ENCODE peak calls at places on chromosomes 3 and 15, in seven cellular contexts. One of them, this sample, is unnamed.
A peak's percentile ranks its signal among the peaks of the same experiment; 100 is the strongest.

GRCh38 chr15:89810837-89811236 is 3.8 kb downstream of the ANPEP start:
- DNase-seq in epithelial cell of esophagus: no peak
- DNase-seq in AG04450: no peak
- DNase-seq in BE2C: no peak
- DNase-seq in A549: no peak
- DNase-seq in HCT116: no peak
- DNase-seq in endodermal cell: no peak
- DNase-seq in this sample: no peak

GRCh38 chr3:149654188-149654601 is 3.6 kb downstream of the WWTR1 start:
- DNase-seq in AG04450: no peak
- DNase-seq in endodermal cell: no peak
- DNase-seq in A549: no peak
- DNase-seq in epithelial cell of esophagus: no peak
- DNase-seq in BE2C: no peak
- DNase-seq in HCT116: no peak
- DNase-seq in this sample: no peak

GRCh38 chr3:57963811-57964346 is 44.3 kb upstream of the FLNB start:
- DNase-seq in AG04450: no peak
- DNase-seq in epithelial cell of esophagus: peak; percentile 68
- DNase-seq in HCT116: no peak
- DNase-seq in BE2C: no peak
- DNase-seq in A549: no peak
- DNase-seq in endodermal cell: no peak
- DNase-seq in this sample: no peak

GRCh38 chr15:66822106-66822505 is 120.1 kb downstream of the SMAD6 start:
- DNase-seq in endodermal cell: peak; percentile 21
- DNase-seq in A549: no peak
- DNase-seq in BE2C: no peak
- DNase-seq in HCT116: no peak
- DNase-seq in epithelial cell of esophagus: no peak
- DNase-seq in AG04450: no peak
- DNase-seq in this sample: no peak

GRCh38 chr3:105907790-105908189 is 39.0 kb upstream of the CBLB start:
- DNase-seq in epithelial cell of esophagus: no peak
- DNase-seq in AG04450: no peak
- DNase-seq in BE2C: no peak
- DNase-seq in HCT116: no peak
- DNase-seq in A549: no peak
- DNase-seq in endodermal cell: no peak
- DNase-seq in this sample: no peak

GRCh38 chr3:10011644-10012043 is 14.6 kb upstream of the FANCD2 start:
- DNase-seq in BE2C: no peak
- DNase-seq in epithelial cell of esophagus: no peak
- DNase-seq in HCT116: no peak
- DNase-seq in endodermal cell: no peak
- DNase-seq in AG04450: no peak
- DNase-seq in A549: no peak
- DNase-seq in this sample: no peak

GRCh38 chr3:186616299-186616617 is 3.4 kb downstream of the AHSG start:
- DNase-seq in AG04450: no peak
- DNase-seq in epithelial cell of esophagus: no peak
- DNase-seq in BE2C: no peak
- DNase-seq in A549: no peak
- DNase-seq in HCT116: no peak
- DNase-seq in endodermal cell: no peak
- DNase-seq in this sample: no peak

GRCh38 chr15:78550194-78550593 is 9.9 kb downstream of the PSMA4 start:
- DNase-seq in endodermal cell: no peak
- DNase-seq in epithelial cell of esophagus: no peak
- DNase-seq in HCT116: no peak
- DNase-seq in BE2C: no peak
- DNase-seq in A549: no peak
- DNase-seq in AG04450: no peak
- DNase-seq in this sample: no peak

GRCh38 chr15:36769110-36769509 is 189.7 kb downstream of the CDIN1 start:
- DNase-seq in endodermal cell: no peak
- DNase-seq in BE2C: no peak
- DNase-seq in epithelial cell of esophagus: peak; percentile 6
- DNase-seq in HCT116: no peak
- DNase-seq in A549: no peak
- DNase-seq in AG04450: peak; percentile 32
- DNase-seq in this sample: no peak

GRCh38 chr15:29270169-29270955 is 740 bp upstream of the NSMCE3 start:
- DNase-seq in epithelial cell of esophagus: peak; percentile 59
- DNase-seq in BE2C: no peak
- DNase-seq in endodermal cell: no peak
- DNase-seq in AG04450: no peak
- DNase-seq in A549: no peak
- DNase-seq in HCT116: no peak
- DNase-seq in this sample: no peak

GRCh38 chr3:32337501-32337900 is 54.2 kb upstream of the CMTM7 start:
- DNase-seq in epithelial cell of esophagus: no peak
- DNase-seq in endodermal cell: no peak
- DNase-seq in HCT116: no peak
- DNase-seq in AG04450: no peak
- DNase-seq in BE2C: no peak
- DNase-seq in A549: no peak
- DNase-seq in this sample: no peak

GRCh38 chr3:124051636-124052035 is 59.7 kb upstream of the ROPN1 start:
- DNase-seq in HCT116: no peak
- DNase-seq in BE2C: no peak
- DNase-seq in epithelial cell of esophagus: no peak
- DNase-seq in endodermal cell: no peak
- DNase-seq in A549: no peak
- DNase-seq in AG04450: no peak
- DNase-seq in this sample: no peak

DNA sequence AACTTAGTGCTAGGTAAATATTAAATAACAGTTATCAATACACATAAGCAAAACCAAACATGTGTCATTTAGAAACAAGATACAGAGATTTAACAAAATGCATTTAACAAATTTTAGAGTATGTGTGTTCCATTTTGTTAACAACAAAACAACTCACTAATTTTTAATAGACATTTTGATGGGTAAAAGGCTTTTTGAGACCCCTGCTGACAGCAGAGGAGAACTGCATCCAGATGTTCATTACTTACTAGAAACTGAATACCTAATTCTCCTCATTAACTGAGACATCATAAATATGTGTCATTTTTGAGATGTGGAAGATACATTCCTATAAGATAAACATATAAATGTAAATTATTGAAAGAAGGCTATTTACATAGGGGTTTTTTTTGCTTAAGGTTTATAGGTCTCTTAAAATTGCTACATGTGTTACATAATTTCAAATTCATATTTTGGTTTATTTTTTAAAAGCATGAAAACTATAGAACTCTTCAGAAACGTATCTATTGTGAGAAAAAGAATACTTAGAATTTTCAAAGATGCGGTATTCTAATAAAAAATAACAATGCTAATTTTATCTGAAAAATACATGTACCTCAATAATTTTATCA is 1009.8 kb downstream of the TUSC7 start:
- DNase-seq in epithelial cell of esophagus: peak; percentile 43
- DNase-seq in HCT116: peak; percentile 0
- DNase-seq in endodermal cell: no peak
- DNase-seq in A549: peak; percentile 17
- DNase-seq in BE2C: no peak
- DNase-seq in AG04450: no peak
- DNase-seq in this sample: no peak
- TF ChIP-seq CTCF in epithelial cell of esophagus: peak; percentile 79
- TF ChIP-seq CTCF in HCT116: peak; percentile 67
- TF ChIP-seq CTCF in endodermal cell: peak; percentile 94
- TF ChIP-seq CTCF in A549: peak; percentile 82
- TF ChIP-seq CTCF in BE2C: peak; percentile 79
- TF ChIP-seq CTCF in AG04450: peak; percentile 85
- TF ChIP-seq CTCF in this sample: peak; percentile 81

GRCh38 chr15:40414816-40415215 is 9.2 kb downstream of the IVD start:
- DNase-seq in AG04450: no peak
- DNase-seq in epithelial cell of esophagus: no peak
- DNase-seq in BE2C: no peak
- DNase-seq in HCT116: no peak
- DNase-seq in endodermal cell: no peak
- DNase-seq in A549: no peak
- DNase-seq in this sample: no peak

GRCh38 chr15:40413036-40413435 is 7.4 kb downstream of the IVD start:
- DNase-seq in HCT116: no peak
- DNase-seq in A549: no peak
- DNase-seq in epithelial cell of esophagus: no peak
- DNase-seq in BE2C: no peak
- DNase-seq in AG04450: no peak
- DNase-seq in endodermal cell: no peak
- DNase-seq in this sample: no peak

GRCh38 chr15:40409366-40409765 is 3.8 kb downstream of the IVD start:
- DNase-seq in A549: no peak
- DNase-seq in HCT116: no peak
- DNase-seq in AG04450: no peak
- DNase-seq in epithelial cell of esophagus: no peak
- DNase-seq in endodermal cell: no peak
- DNase-seq in BE2C: no peak
- DNase-seq in this sample: no peak

GRCh38 chr15:40410476-40410875 is 4.9 kb downstream of the IVD start:
- DNase-seq in A549: no peak
- DNase-seq in HCT116: no peak
- DNase-seq in BE2C: no peak
- DNase-seq in epithelial cell of esophagus: no peak
- DNase-seq in endodermal cell: no peak
- DNase-seq in AG04450: no peak
- DNase-seq in this sample: no peak

DNA sequence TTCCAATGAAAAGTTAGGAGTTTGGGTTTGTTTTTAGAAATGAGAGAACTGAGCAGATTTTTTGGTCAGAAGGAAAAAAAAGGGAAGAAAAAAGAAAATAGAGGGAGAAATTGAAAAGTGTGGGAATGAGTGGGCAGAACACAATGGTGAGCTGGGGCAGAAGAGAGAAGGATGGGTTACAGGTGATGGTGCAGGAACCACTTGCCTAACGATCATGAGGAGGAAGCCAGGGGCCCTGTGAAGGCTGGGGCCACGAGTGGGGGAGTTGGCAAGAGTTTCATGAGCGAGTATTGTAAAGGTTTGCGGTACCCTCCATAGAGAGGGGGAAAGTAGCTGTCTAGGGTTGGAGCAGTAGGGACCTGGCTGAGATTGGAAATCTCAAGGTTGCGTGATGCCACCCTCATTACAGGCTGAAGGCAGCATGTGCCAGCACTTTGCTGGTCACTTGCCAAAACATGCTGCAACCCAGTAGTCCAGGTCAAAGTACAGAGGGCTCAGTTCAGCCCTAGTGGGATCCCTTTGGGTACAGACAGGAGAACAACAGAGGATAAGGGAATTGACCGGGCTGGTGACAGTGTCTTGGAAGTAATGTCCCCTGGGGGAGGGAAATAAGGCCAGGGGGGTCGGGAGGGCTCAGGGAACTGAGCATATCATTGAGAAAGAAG is 6.6 kb downstream of the IVD start:
- DNase-seq in endodermal cell: no peak
- DNase-seq in AG04450: no peak
- DNase-seq in HCT116: no peak
- DNase-seq in BE2C: no peak
- DNase-seq in A549: no peak
- DNase-seq in epithelial cell of esophagus: no peak
- DNase-seq in this sample: no peak
- H3K4me3 ChIP-seq in endodermal cell: no peak overlapping the region
- H3K4me3 ChIP-seq in AG04450: no peak overlapping the region
- H3K4me3 ChIP-seq in HCT116: no peak overlapping the region
- H3K4me3 ChIP-seq in BE2C: no peak overlapping the region
- H3K4me3 ChIP-seq in A549: no peak overlapping the region
- H3K4me3 ChIP-seq in epithelial cell of esophagus: no peak overlapping the region
- H3K4me3 ChIP-seq in this sample: no peak overlapping the region

DNA sequence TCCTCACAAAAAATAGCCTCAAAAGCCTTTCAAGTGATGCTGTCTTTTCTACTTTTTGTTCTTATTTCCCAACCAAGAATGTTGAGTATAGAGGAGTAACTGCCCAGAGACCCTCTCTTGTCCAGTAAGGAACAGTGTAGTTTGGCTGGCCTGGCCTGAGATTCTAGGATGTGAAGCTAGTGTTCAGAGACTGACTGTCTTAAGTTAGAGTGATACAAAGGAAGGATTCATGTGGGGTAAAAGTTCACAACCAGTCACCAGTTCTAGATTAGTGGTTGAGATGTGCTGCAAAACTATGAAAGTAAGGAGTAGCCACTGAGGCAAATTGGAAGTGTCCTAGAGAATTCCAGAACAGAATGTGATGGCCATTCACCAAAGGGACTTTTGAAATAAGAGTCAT is 49.1 kb downstream of the RSRC1 start:
- DNase-seq in HCT116: no peak
- DNase-seq in AG04450: no peak
- DNase-seq in A549: no peak
- DNase-seq in endodermal cell: no peak
- DNase-seq in BE2C: no peak
- DNase-seq in epithelial cell of esophagus: no peak
- DNase-seq in this sample: no peak
- TF ChIP-seq CTCF in HCT116: no peak
- TF ChIP-seq CTCF in AG04450: no peak
- TF ChIP-seq CTCF in A549: no peak
- TF ChIP-seq CTCF in endodermal cell: no peak
- TF ChIP-seq CTCF in BE2C: no peak
- TF ChIP-seq CTCF in epithelial cell of esophagus: no peak
- TF ChIP-seq CTCF in this sample: no peak

DNA sequence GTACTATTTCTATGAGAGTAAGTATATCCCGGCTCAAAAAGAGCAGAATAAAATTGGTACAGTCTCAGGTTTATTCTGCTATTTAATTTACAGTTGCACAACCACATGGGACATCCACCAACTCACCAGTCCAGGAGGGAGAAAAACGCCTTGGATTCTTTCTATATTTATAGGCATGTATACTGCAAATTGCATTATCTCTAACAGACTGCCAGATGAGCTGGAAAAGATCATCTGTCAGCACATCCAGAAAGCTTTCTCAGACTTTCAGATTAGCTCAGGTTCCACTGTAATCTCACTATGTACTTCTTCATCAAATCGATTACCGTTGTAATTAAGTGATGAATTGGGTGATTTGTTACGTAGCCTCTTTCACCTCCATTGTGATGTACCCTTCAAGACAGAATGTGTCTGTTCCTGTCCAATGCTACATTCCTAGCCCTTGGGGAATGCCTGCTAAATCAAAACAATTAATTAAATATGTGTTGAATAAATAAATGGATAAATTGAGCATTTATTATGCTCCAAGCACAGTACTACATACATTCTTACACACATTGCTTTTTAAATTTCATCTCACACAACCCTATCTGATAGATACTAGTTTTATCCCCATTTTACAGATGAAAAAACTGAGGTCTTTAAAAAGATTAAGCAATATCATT is 38.1 kb upstream of the TMC3 start:
- DNase-seq in BE2C: no peak
- DNase-seq in endodermal cell: no peak
- DNase-seq in HCT116: no peak
- DNase-seq in epithelial cell of esophagus: no peak
- DNase-seq in A549: no peak
- DNase-seq in AG04450: no peak
- DNase-seq in this sample: no peak
- H3K4me3 ChIP-seq in BE2C: no peak overlapping the region
- H3K4me3 ChIP-seq in endodermal cell: no peak overlapping the region
- H3K4me3 ChIP-seq in HCT116: no peak overlapping the region
- H3K4me3 ChIP-seq in epithelial cell of esophagus: no peak overlapping the region
- H3K4me3 ChIP-seq in A549: no peak overlapping the region
- H3K4me3 ChIP-seq in AG04450: no peak overlapping the region
- H3K4me3 ChIP-seq in this sample: no peak overlapping the region

GRCh38 chr15:40936709-40937666 is 7.8 kb downstream of the DLL4 start:
- DNase-seq in endodermal cell: no peak
- DNase-seq in BE2C: no peak
- DNase-seq in AG04450: no peak
- DNase-seq in HCT116: no peak
- DNase-seq in A549: no peak
- DNase-seq in epithelial cell of esophagus: peak; percentile 37
- DNase-seq in this sample: no peak
- TF ChIP-seq CTCF in endodermal cell: peak; percentile 42
- TF ChIP-seq CTCF in BE2C: peak; percentile 31
- TF ChIP-seq CTCF in AG04450: no peak
- TF ChIP-seq CTCF in HCT116: no peak
- TF ChIP-seq CTCF in A549: no peak
- TF ChIP-seq CTCF in epithelial cell of esophagus: no peak
- TF ChIP-seq CTCF in this sample: no peak

GRCh38 chr15:52018244-52018643 is 775 bp upstream of the MAPK6 start:
- DNase-seq in AG04450: peak; percentile 60
- DNase-seq in endodermal cell: no peak
- DNase-seq in A549: no peak
- DNase-seq in BE2C: no peak
- DNase-seq in HCT116: no peak
- DNase-seq in epithelial cell of esophagus: no peak
- DNase-seq in this sample: no peak
- H3K4me3 ChIP-seq in AG04450: peak overlapping the region; percentile 62
- H3K4me3 ChIP-seq in endodermal cell: peak overlapping the region; percentile 82
- H3K4me3 ChIP-seq in A549: peak overlapping the region; percentile 54
- H3K4me3 ChIP-seq in BE2C: no peak overlapping the region
- H3K4me3 ChIP-seq in HCT116: peak overlapping the region; percentile 62
- H3K4me3 ChIP-seq in epithelial cell of esophagus: peak overlapping the region; percentile 60
- H3K4me3 ChIP-seq in this sample: no peak overlapping the region

This sample was measured in astrocyte of the cerebellum.